ENCODE peak calls at places on chromosomes 11 and 22, in nine cellular contexts. B is D721Med; F is NCI-H774; V is activated naive CD4-positive, alpha-beta T cell; J is AG09319; Q is activated CD4-positive, alpha-beta T cell treated with anti-CD3 and anti-CD28 coated beads for 36 hours; Y is transverse colon; A is NCI-H1436; L is T-cell. T is an unnamed sample.

GRCh38 chr11:8301622-8302021 is 37.9 kb upstream of the LMO1 start:
- DNase-seq in Q (no peak), Y (no peak), V (no peak), J (no peak), F (no peak), A (no peak), L (no peak), B (no peak), T (no peak)

GRCh38 chr22:37636949-37637273 is 2.6 kb upstream of the SH3BP1 start:
- DNase-seq in Q (no peak), Y (no peak), J (no peak), L (no peak), B (no peak), F (no peak), V (no peak), A (no peak), T (no peak)

GRCh38 chr11:73140213-73141030 is 1.7 kb downstream of the FCHSD2 start:
- DNase-seq in F (no peak), Y (no peak), Q (peak), B (no peak), L (no peak), A (no peak), V (no peak), J (no peak), T (no peak)

GRCh38 chr11:110286298-110287040 is 9.9 kb downstream of the RDX start:
- DNase-seq in L (no peak), J (no peak), Y (no peak), V (no peak), A (no peak), F (peak), Q (no peak), B (no peak), T (no peak)

GRCh38 chr11:134453441-134453840 is 41.4 kb upstream of the B3GAT1 start:
- DNase-seq in J (no peak), B (no peak), F (no peak), Y (no peak), Q (no peak), V (no peak), L (no peak), A (no peak), T (no peak)

GRCh38 chr22:24503137-24503850 is 8.2 kb downstream of the UPB1 start:
- DNase-seq in B (no peak), V (peak), A (peak), F (no peak), Q (peak), J (no peak), L (peak), Y (peak), T (no peak)

GRCh38 chr22:16957781-16958180 is 50.2 kb downstream of the GAB4 start:
- DNase-seq in F (no peak), V (no peak), L (no peak), B (no peak), Q (no peak), J (no peak), Y (no peak), A (no peak), T (no peak)

GRCh38 chr11:70364745-70365535 is 33.4 kb upstream of the CTTN start:
- DNase-seq in L (peak), V (peak), J (no peak), Y (no peak), Q (peak), F (no peak), B (no peak), A (no peak), T (no peak)

GRCh38 chr11:125943661-125944349 is 2.0 kb upstream of the VSIG10L2 start:
- DNase-seq in V (no peak), A (no peak), Q (no peak), F (no peak), Y (no peak), J (no peak), L (no peak), B (no peak), T (no peak)

GRCh38 chr22:50153056-50153755 is 17.3 kb upstream of the PANX2 start:
- DNase-seq in Q (no peak), Y (no peak), F (no peak), A (no peak), L (no peak), B (no peak), J (no peak), V (no peak), T (no peak)

GRCh38 chr11:96338910-96339703 is 3.9 kb downstream of the MAML2 start:
- DNase-seq in Y (peak), J (no peak), F (no peak), V (peak), L (peak), B (no peak), Q (peak), A (no peak), T (no peak)

GRCh38 chr11:122368796-122369195 is 252.8 kb upstream of the BLID start:
- DNase-seq in F (no peak), Q (no peak), J (no peak), V (no peak), L (no peak), Y (no peak), B (no peak), A (no peak), T (no peak)

GRCh38 chr11:75084883-75085282 is 11.8 kb downstream of the OR2AT4 start:
- DNase-seq in Y (no peak), Q (no peak), V (no peak), F (no peak), A (no peak), L (no peak), B (no peak), J (no peak), T (no peak)

GRCh38 chr11:126186031-126186698 is 25.3 kb downstream of the RPUSD4 start:
- DNase-seq in B (no peak), V (no peak), F (no peak), Q (no peak), Y (no peak), J (no peak), L (no peak), A (no peak), T (no peak)

GRCh38 chr22:22030493-22031182 is 48.1 kb upstream of the TOP3B start:
- DNase-seq in Y (peak), A (no peak), B (no peak), V (no peak), Q (peak), J (no peak), F (no peak), L (no peak), T (no peak)

GRCh38 chr22:50087646-50088045 is 2.2 kb upstream of the MOV10L1 start:
- DNase-seq in B (no peak), L (no peak), A (no peak), Y (no peak), V (no peak), J (no peak), Q (no peak), F (no peak), T (no peak)

GRCh38 chr11:107301886-107302285 is 155.7 kb downstream of the CWF19L2 start:
- DNase-seq in A (no peak), V (no peak), Q (no peak), J (no peak), L (no peak), B (no peak), Y (no peak), F (no peak), T (no peak)

GRCh38 chr11:132444891-132445290 is 1074.5 kb downstream of the NTM start:
- DNase-seq in F (no peak), V (no peak), Q (no peak), Y (no peak), A (no peak), J (no peak), B (no peak), L (no peak), T (no peak)

GRCh38 chr11:119120639-119121007 is 757 bp upstream of the HINFP start:
- DNase-seq in F (no peak), V (no peak), J (peak), A (no peak), B (no peak), Y (no peak), L (no peak), Q (no peak), T (no peak)

GRCh38 chr11:75557649-75558494 is 4.2 kb upstream of the SERPINH1 start:
- DNase-seq in Q (no peak), V (no peak), J (peak), A (no peak), F (no peak), B (no peak), Y (peak), L (no peak), T (peak)

GRCh38 chr22:35684270-35684700 is 33.4 kb upstream of the APOL5 start:
- DNase-seq in J (peak), F (no peak), V (no peak), L (no peak), Q (no peak), A (no peak), Y (no peak), B (no peak), T (peak)

GRCh38 chr22:42473484-42474193 is 41.4 kb upstream of the NFAM1 start:
- DNase-seq in L (no peak), B (no peak), Y (no peak), A (peak), F (peak), Q (no peak), J (peak), V (no peak), T (peak)

GRCh38 chr11:76025068-76025467 is 181.2 kb downstream of the WNT11 start:
- DNase-seq in F (no peak), L (no peak), Y (no peak), Q (no peak), V (no peak), J (peak), B (no peak), A (no peak), T (peak)